ENCODE peak calls at places on chromosomes 4 and X, in seven cellular contexts. E is suprapubic skin, T is IMR-90, I is spleen, J is heart right ventricle, X is testis, D is lung. F is an unnamed sample.

GRCh38 chr4:142565771-142566170 is 280.3 kb downstream of the INPP4B start:
- DNase-seq in E (no peak), D (no peak), I (no peak), J (no peak), T (no peak), X (no peak), F (no peak)

GRCh38 chrX:2664497-2664896 is 26.6 kb upstream of the CD99 start:
- DNase-seq in J (peak; percentile 69), X (peak; percentile 69), E (no peak), D (no peak), I (no peak), T (peak; percentile 87), F (peak; percentile 60)

GRCh38 chr4:157550028-157550427 is 329.5 kb downstream of the GRIA2 start:
- DNase-seq in E (no peak), T (no peak), X (no peak), I (no peak), J (no peak), D (no peak), F (no peak)

GRCh38 chr4:144948009-144948408 is 150.0 kb downstream of the ANAPC10 start:
- DNase-seq in E (no peak), D (no peak), T (no peak), I (no peak), X (peak; percentile 80), J (no peak), F (no peak)

GRCh38 chr4:101178731-101179130 is 168.6 kb downstream of the PPP3CA start:
- DNase-seq in X (no peak), T (peak; percentile 50), I (no peak), D (no peak), J (no peak), E (no peak), F (no peak)

GRCh38 chr4:2843909-2844584 is 403 bp downstream of the ADD1 start:
- DNase-seq in J (peak; percentile 51), I (peak; percentile 90), D (peak; percentile 48), T (peak; percentile 24), E (peak; percentile 79), X (peak; percentile 69), F (peak; percentile 66)

GRCh38 chr4:1721666-1722550 is 587 bp downstream of the TACC3 start:
- DNase-seq in T (no peak), X (no peak), E (peak; percentile 66), J (no peak), D (no peak), I (peak; percentile 80), F (no peak)

GRCh38 chrX:40050532-40050931 is 47.2 kb downstream of the BCOR start:
- DNase-seq in T (no peak), J (no peak), X (no peak), E (no peak), D (no peak), I (no peak), F (no peak)

GRCh38 chrX:148664171-148664570 is 163.8 kb downstream of the AFF2 start:
- DNase-seq in T (no peak), J (no peak), X (no peak), I (no peak), D (no peak), E (no peak), F (no peak)

GRCh38 chr4:72430050-72430449 is 139.0 kb downstream of the ADAMTS3 start:
- DNase-seq in E (no peak), I (no peak), D (no peak), J (no peak), X (no peak), T (no peak), F (no peak)

GRCh38 chr4:181475781-181476180 is 767.4 kb upstream of the TENM3 start:
- DNase-seq in J (peak; percentile 33), X (peak; percentile 63), I (no peak), T (no peak), D (no peak), E (no peak), F (no peak)

GRCh38 chr4:6926681-6927478 is 17.3 kb downstream of the TBC1D14 start:
- DNase-seq in I (no peak), T (peak; percentile 60), J (no peak), E (no peak), D (peak; percentile 70), X (peak; percentile 64), F (no peak)

GRCh38 chrX:136055651-136056221 is 70.5 kb downstream of the SLC9A6 start:
- DNase-seq in T (peak; percentile 82), J (peak; percentile 25), I (no peak), X (peak; percentile 19), E (no peak), D (no peak), F (peak; percentile 65)

GRCh38 chrX:24494544-24495113 is 29.5 kb downstream of the PDK3 start:
- DNase-seq in J (peak; percentile 30), I (no peak), E (no peak), T (peak; percentile 80), X (peak; percentile 26), D (no peak), F (no peak)

GRCh38 chr4:9812530-9813340 is 31.3 kb downstream of the DRD5 start:
- DNase-seq in J (no peak), T (no peak), E (no peak), I (no peak), X (no peak), D (no peak), F (no peak)

GRCh38 chrX:48940404-48940955 is 16.9 kb downstream of the OTUD5 start:
- DNase-seq in E (no peak), T (no peak), J (no peak), D (no peak), I (no peak), X (no peak), F (no peak)

GRCh38 chr4:3220586-3221494 is 28.1 kb upstream of the MSANTD1 start:
- DNase-seq in T (no peak), I (no peak), J (no peak), D (no peak), E (no peak), X (no peak), F (no peak)

GRCh38 chrX:38654302-38654701 is 93.0 kb downstream of the TSPAN7 start:
- DNase-seq in I (no peak), J (peak; percentile 17), E (no peak), D (no peak), T (peak; percentile 14), X (peak; percentile 19), F (no peak)

GRCh38 chrX:17812763-17813162 is 48.3 kb downstream of the RAI2 start:
- DNase-seq in I (no peak), E (no peak), D (no peak), X (peak; percentile 45), J (no peak), T (no peak), F (no peak)

GRCh38 chrX:41789374-41789773 is 65.4 kb downstream of the GPR82 start:
- DNase-seq in D (no peak), T (no peak), E (no peak), J (no peak), I (no peak), X (no peak), F (no peak)

GRCh38 chrX:154797006-154797405 is 8.3 kb downstream of the MPP1 start:
- DNase-seq in X (no peak), I (no peak), E (no peak), T (no peak), D (no peak), J (no peak), F (no peak)

GRCh38 chrX:103831803-103832544 is at the start of gene RAB9B:
- DNase-seq in X (peak; percentile 81), I (peak; percentile 87), J (peak; percentile 20), T (peak; percentile 33), D (peak; percentile 45), E (peak; percentile 66), F (peak; percentile 62)

GRCh38 chr4:168357941-168358340 is 39.4 kb upstream of the DDX60 start:
- DNase-seq in J (no peak), E (no peak), I (no peak), T (no peak), X (no peak), D (no peak), F (no peak)

GRCh38 chr4:151052785-151053184 is 37.7 kb upstream of the LRBA start:
- DNase-seq in E (no peak), I (no peak), T (no peak), J (no peak), D (no peak), X (no peak), F (no peak)

GRCh38 chr4:151055539-151055938 is 40.5 kb upstream of the LRBA start:
- DNase-seq in I (no peak), E (no peak), X (no peak), D (no peak), J (no peak), T (no peak), F (no peak)
- H3K4me1 ChIP-seq in I (no peaks in the 10 kb centered on the region), E (no peaks in the 10 kb centered on the region), X (no peaks in the 10 kb centered on the region), D (no peaks in the 10 kb centered on the region), J (no peaks in the 10 kb centered on the region), T (peaks cover 2% of the 10 kb centered on the region), F (no peaks in the 10 kb centered on the region)

DNA sequence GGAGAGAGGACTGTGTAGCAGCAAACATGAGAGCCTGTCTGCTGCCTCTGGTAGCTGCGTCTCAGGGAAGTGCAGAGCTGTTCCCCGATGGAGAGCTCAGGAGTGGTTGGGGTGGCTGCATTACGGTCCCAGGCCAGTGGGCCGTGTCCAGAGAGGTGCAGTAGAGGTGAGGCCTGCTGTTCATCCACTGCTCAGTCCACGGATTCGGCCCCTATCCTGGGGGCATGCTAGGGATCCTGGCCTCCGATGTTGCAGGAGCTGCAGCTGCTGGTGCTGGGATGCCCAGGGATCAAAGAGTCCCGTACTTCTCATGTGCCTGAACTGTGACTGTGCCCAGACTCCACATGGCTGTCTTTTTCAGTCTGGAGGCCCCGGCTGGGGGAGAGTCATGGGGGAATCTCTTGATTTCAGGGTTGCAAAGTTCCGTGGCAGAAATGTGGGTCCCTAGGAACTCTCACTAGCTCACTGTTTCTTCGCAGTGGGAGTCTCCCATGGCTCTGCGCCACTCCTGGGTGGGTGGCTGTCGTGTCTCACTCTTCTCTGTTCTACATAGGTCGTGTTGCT is 109.4 kb upstream of the CENPE start:
- DNase-seq in E (no peak), J (no peak), D (no peak), T (no peak), I (no peak), X (no peak), F (no peak)
- TF ChIP-seq CTCF in E (no peak), J (no peak), D (no peak), T (no peak), I (no peak), X (no peak), F (no peak)

GRCh38 chr4:78432896-78433295 is 118.7 kb upstream of the ANXA3 start:
- DNase-seq in J (no peak), D (no peak), T (peak; percentile 1), X (no peak), I (no peak), E (no peak), F (no peak)

GRCh38 chr4:78424456-78424855 is 127.1 kb upstream of the ANXA3 start:
- DNase-seq in I (no peak), J (no peak), D (no peak), E (no peak), T (no peak), X (no peak), F (no peak)

GRCh38 chr4:78426972-78427371 is 124.6 kb upstream of the ANXA3 start:
- DNase-seq in J (no peak), I (no peak), E (no peak), T (no peak), D (no peak), X (no peak), F (no peak)

GRCh38 chr4:78428996-78429395 is 122.6 kb upstream of the ANXA3 start:
- DNase-seq in D (no peak), J (no peak), I (no peak), E (no peak), X (no peak), T (no peak), F (no peak)
- H3K36me3 ChIP-seq in D (peaks cover 3% of the 10 kb centered on the region), J (no peaks in the 10 kb centered on the region), I (no peaks in the 10 kb centered on the region), E (no peaks in the 10 kb centered on the region), X (no peaks in the 10 kb centered on the region), T (no peaks in the 10 kb centered on the region), F (no peaks in the 10 kb centered on the region)

GRCh38 chr4:115272185-115272584 is 158.8 kb upstream of the NDST4 start:
- DNase-seq in D (no peak), X (no peak), I (no peak), J (no peak), T (no peak), E (no peak), F (no peak)
- H3K4me1 ChIP-seq in D (no peaks in the 10 kb centered on the region), X (no peaks in the 10 kb centered on the region), I (no peaks in the 10 kb centered on the region), J (no peaks in the 10 kb centered on the region), T (no peaks in the 10 kb centered on the region), E (no peaks in the 10 kb centered on the region), F (no peaks in the 10 kb centered on the region)